ENCODE peak calls at places on chromosomes 2 and 18, in seven cellular contexts. M, V, J, P, H, Z and I are unnamed samples.
A peak's percentile ranks its signal among the peaks of the same experiment; 100 is the strongest.

GRCh38 chr2:86022661-86023365 is 82.9 kb downstream of the POLR1A start:
- DNase-seq in V (no peak), H (peak; percentile 19), Z (no peak), P (no peak), J (no peak), M (no peak), I (peak; percentile 3)

GRCh38 chr18:6203791-6204190 is 210.9 kb downstream of the L3MBTL4 start:
- DNase-seq in H (no peak), J (no peak), V (peak; percentile 38), Z (no peak), P (no peak), M (no peak), I (peak; percentile 41)

GRCh38 chr2:100067796-100068195 is 74.6 kb downstream of the AFF3 start:
- DNase-seq in Z (no peak), J (no peak), P (no peak), H (no peak), M (no peak), V (peak; percentile 72), I (peak; percentile 57)

GRCh38 chr2:68367918-68368656 is 3.0 kb downstream of the PLEK start:
- DNase-seq in H (no peak), M (no peak), P (no peak), J (no peak), Z (no peak), V (no peak), I (no peak)

GRCh38 chr2:88925770-88926462 is 234.4 kb downstream of the RPIA start:
- DNase-seq in M (no peak), Z (no peak), P (no peak), H (no peak), J (no peak), V (no peak), I (no peak)

GRCh38 chr2:10256525-10257031 is 46.1 kb upstream of the HPCAL1 start:
- DNase-seq in H (peak; percentile 27), M (no peak), V (no peak), Z (no peak), J (no peak), P (peak; percentile 58), I (peak; percentile 3)

GRCh38 chr2:130766711-130767407 is 11.5 kb downstream of the AMER3 start:
- DNase-seq in V (no peak), J (no peak), Z (no peak), P (peak; percentile 23), M (no peak), H (no peak), I (no peak)

GRCh38 chr2:187982668-187983067 is 309.0 kb upstream of the GULP1 start:
- DNase-seq in P (no peak), H (no peak), Z (no peak), M (no peak), V (no peak), J (peak; percentile 94), I (peak; percentile 68)

GRCh38 chr18:74498712-74499629 is 2.8 kb downstream of the CNDP2 start:
- DNase-seq in J (peak; percentile 4), M (no peak), H (peak; percentile 67), P (peak; percentile 85), V (no peak), Z (peak; percentile 67), I (peak; percentile 79)

GRCh38 chr2:149098722-149099121 is 60.2 kb downstream of the LYPD6B start:
- DNase-seq in H (no peak), M (no peak), P (no peak), J (peak; percentile 23), V (peak; percentile 25), Z (no peak), I (peak; percentile 20)

GRCh38 chr2:67670704-67671300 is 273.7 kb downstream of the ETAA1 start:
- DNase-seq in V (no peak), J (no peak), Z (no peak), H (no peak), M (no peak), P (no peak), I (no peak)

GRCh38 chr2:8653485-8653884 is 28.4 kb upstream of the ID2 start:
- DNase-seq in M (no peak), V (no peak), J (no peak), P (peak; percentile 21), H (no peak), Z (no peak), I (no peak)

GRCh38 chr18:24271381-24272331 is 126.0 kb downstream of the OSBPL1A start:
- DNase-seq in M (peak; percentile 49), V (peak; percentile 68), P (peak; percentile 92), J (peak; percentile 71), Z (no peak), H (peak; percentile 88), I (peak; percentile 85)

GRCh38 chr2:96163768-96164429 is 18.7 kb upstream of the DUSP2 start:
- DNase-seq in J (no peak), H (no peak), Z (peak; percentile 58), P (no peak), V (no peak), M (no peak), I (peak; percentile 21)

GRCh38 chr2:219736196-219736595 is 108.8 kb downstream of the SLC4A3 start:
- DNase-seq in P (no peak), H (no peak), M (peak; percentile 44), Z (no peak), V (peak; percentile 29), J (peak; percentile 82), I (peak; percentile 44)

GRCh38 chr2:121596221-121597080 is 52.8 kb downstream of the CLASP1 start:
- DNase-seq in M (peak; percentile 33), P (no peak), Z (no peak), H (no peak), V (peak; percentile 32), J (peak; percentile 70), I (peak; percentile 39)

GRCh38 chr2:120108749-120109148 is 95.9 kb downstream of the EPB41L5 start:
- DNase-seq in M (no peak), V (no peak), P (no peak), Z (no peak), H (no peak), J (peak; percentile 40), I (no peak)

GRCh38 chr2:217125004-217125403 is 265.1 kb upstream of the TNP1 start:
- DNase-seq in P (no peak), Z (no peak), M (no peak), J (no peak), H (no peak), V (no peak), I (no peak)

GRCh38 chr2:105746177-105747080 is 1.7 kb downstream of the NCK2 start:
- DNase-seq in V (peak; percentile 62), Z (peak; percentile 76), P (peak; percentile 90), H (peak; percentile 68), J (no peak), M (no peak), I (peak; percentile 80)

GRCh38 chr2:96089356-96090180 is 26.8 kb downstream of the ADRA2B start:
- DNase-seq in M (no peak), J (no peak), H (no peak), P (no peak), Z (no peak), V (no peak), I (peak; percentile 84)

GRCh38 chr2:209331291-209331844 is 92.5 kb upstream of the MAP2 start:
- DNase-seq in P (no peak), H (no peak), V (no peak), M (peak; percentile 62), J (peak; percentile 70), Z (no peak), I (peak; percentile 17)

GRCh38 chr18:8439091-8439490 is 170.1 kb upstream of the RAB12 start:
- DNase-seq in J (no peak), H (no peak), M (no peak), V (no peak), Z (no peak), P (no peak), I (no peak)

GRCh38 chr18:37716106-37716708 is 150.6 kb upstream of the CELF4 start:
- DNase-seq in J (no peak), M (no peak), V (no peak), P (no peak), H (no peak), Z (no peak), I (peak; percentile 26)

GRCh38 chr2:23705771-23706612 is 220.9 kb downstream of the ATAD2B start:
- DNase-seq in H (peak; percentile 60), V (no peak), P (no peak), J (no peak), Z (no peak), M (no peak), I (no peak)

GRCh38 chr2:16081316-16082200 is 141.2 kb downstream of the MYCN start:
- DNase-seq in V (no peak), P (no peak), M (no peak), Z (no peak), J (no peak), H (no peak), I (no peak)

GRCh38 chr2:127067620-127068350 is 39.2 kb downstream of the BIN1 start:
- DNase-seq in H (peak; percentile 81), V (peak; percentile 61), P (peak; percentile 88), M (peak; percentile 69), Z (peak; percentile 55), J (peak; percentile 64), I (peak; percentile 65)
- H3K4me1 ChIP-seq in H (peaks cover 15% of the 10 kb centered on the region), V (peaks cover 10% of the 10 kb centered on the region), P (peaks cover 4% of the 10 kb centered on the region), M (peaks cover 52% of the 10 kb centered on the region), Z (peaks cover 17% of the 10 kb centered on the region), J (peaks cover 14% of the 10 kb centered on the region), I (peaks cover 4% of the 10 kb centered on the region)

GRCh38 chr18:11985532-11985931 is 4.2 kb downstream of the IMPA2 start:
- DNase-seq in Z (no peak), M (no peak), P (peak; percentile 24), H (peak; percentile 11), J (no peak), V (no peak), I (no peak)
- H3K4me3 ChIP-seq in Z (no peak overlapping the region), M (no peak overlapping the region), P (peak overlapping the region; percentile 45), H (no peak overlapping the region), J (no peak overlapping the region), V (no peak overlapping the region), I (no peak overlapping the region)

GRCh38 chr2:126936219-126936618 is 37.5 kb downstream of the TEX51 start:
- DNase-seq in J (no peak), Z (no peak), V (no peak), P (no peak), H (no peak), M (no peak), I (no peak)
- H3K4me1 ChIP-seq in J (no peaks in the 10 kb centered on the region), Z (no peaks in the 10 kb centered on the region), V (no peaks in the 10 kb centered on the region), P (no peaks in the 10 kb centered on the region), H (no peaks in the 10 kb centered on the region), M (no peaks in the 10 kb centered on the region), I (no peaks in the 10 kb centered on the region)

DNA sequence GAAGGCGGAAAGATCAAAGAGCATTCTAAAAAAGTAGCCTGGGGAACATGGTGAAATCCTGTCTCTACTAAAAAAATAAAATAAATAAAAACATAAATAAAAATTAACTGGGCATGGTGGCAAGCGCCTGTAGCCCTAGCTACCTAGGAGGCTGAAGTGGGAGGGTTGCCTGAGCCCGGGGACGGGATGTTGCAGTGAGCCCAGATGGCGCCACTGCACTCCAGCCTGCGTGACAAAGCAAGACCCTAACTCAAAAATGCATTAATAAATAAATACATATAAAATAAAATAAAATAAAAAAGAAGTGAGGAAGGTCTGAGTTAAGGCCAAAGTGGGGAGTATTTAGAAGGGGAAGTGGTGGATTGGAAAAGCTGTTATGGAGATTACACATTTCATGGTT is 1.3 kb upstream of the PSMD14 start:
- DNase-seq in H (no peak), P (no peak), V (no peak), J (no peak), Z (no peak), M (no peak), I (no peak)
- H3K4me3 ChIP-seq in H (no peak overlapping the region), P (no peak overlapping the region), V (no peak overlapping the region), J (no peak overlapping the region), Z (no peak overlapping the region), M (peak overlapping the region; percentile 69), I (no peak overlapping the region)

GRCh38 chr2:55155764-55156221 is 76.3 kb downstream of the CLHC1 start:
- DNase-seq in M (no peak), P (no peak), H (no peak), J (peak; percentile 58), Z (no peak), V (no peak), I (no peak)
- H3K4me1 ChIP-seq in M (peaks cover 6% of the 10 kb centered on the region), P (peaks cover 15% of the 10 kb centered on the region), H (peaks cover 78% of the 10 kb centered on the region), J (peaks cover 49% of the 10 kb centered on the region), Z (no peaks in the 10 kb centered on the region), V (peaks cover 4% of the 10 kb centered on the region), I (peaks cover 72% of the 10 kb centered on the region)